ENCODE peak calls at places on chromosomes 3 and 15, in nine cellular contexts. X is tibial artery; K is psoas muscle; A is PC-3; Q is right cardiac atrium; L is H9; B is CD8-positive, alpha-beta T cell; Z is heart right ventricle; R is aorta. N is an unnamed sample.
A peak's percentile ranks its signal among the peaks of the same experiment; 100 is the strongest.

GRCh38 chr3:212432-212831 is 15.9 kb downstream of the CHL1 start:
- DNase-seq in X (no peak), K (no peak), A (no peak), Q (no peak), L (no peak), B (no peak), Z (no peak), R (no peak), N (no peak)

GRCh38 chr15:92822216-92823144 is 77.6 kb upstream of the CHD2 start:
- DNase-seq in X (no peak), K (no peak), A (no peak), Q (no peak), L (no peak), B (no peak), Z (no peak), R (no peak), N (no peak)

GRCh38 chr3:76998555-76998954 is 41.3 kb upstream of the ROBO2 start:
- DNase-seq in X (no peak), K (no peak), A (no peak), Q (no peak), L (no peak), B (no peak), Z (no peak), R (no peak), N (no peak)

GRCh38 chr3:71690222-71690821 is 34.9 kb downstream of the EIF4E3 start:
- DNase-seq in X (no peak), K (no peak), A (no peak), Q (no peak), L (no peak), B (no peak), Z (no peak), R (no peak), N (no peak)

GRCh38 chr15:89362203-89363101 is 27.8 kb upstream of the POLG start:
- DNase-seq in X (no peak), K (no peak), A (no peak), Q (no peak), L (no peak), B (no peak), Z (no peak), R (no peak), N (no peak)

GRCh38 chr3:13657660-13658435 is 108.9 kb downstream of the FBLN2 start:
- DNase-seq in X (no peak), K (no peak), A (peak; percentile 81), Q (peak; percentile 83), L (peak; percentile 76), B (peak; percentile 68), Z (peak; percentile 34), R (peak; percentile 86), N (peak; percentile 18)

GRCh38 chr3:142656595-142656994 is 60.4 kb downstream of the PLS1 start:
- DNase-seq in X (no peak), K (no peak), A (no peak), Q (no peak), L (no peak), B (no peak), Z (no peak), R (no peak), N (no peak)

GRCh38 chr15:43134157-43134637 is 811 bp downstream of the TMEM62 start:
- DNase-seq in X (no peak), K (no peak), A (peak; percentile 25), Q (no peak), L (peak; percentile 37), B (no peak), Z (no peak), R (no peak), N (no peak)

GRCh38 chr3:146513386-146514051 is 30.9 kb downstream of the PLSCR1 start:
- DNase-seq in X (no peak), K (no peak), A (no peak), Q (no peak), L (no peak), B (no peak), Z (no peak), R (no peak), N (no peak)

GRCh38 chr3:43879166-43879565 is 188.4 kb downstream of the ABHD5 start:
- DNase-seq in X (no peak), K (no peak), A (peak; percentile 66), Q (no peak), L (peak; percentile 88), B (no peak), Z (no peak), R (peak; percentile 16), N (no peak)

GRCh38 chr3:71177375-71177774 is 406.2 kb downstream of the FOXP1 start:
- DNase-seq in X (no peak), K (no peak), A (no peak), Q (no peak), L (no peak), B (no peak), Z (no peak), R (no peak), N (no peak)

GRCh38 chr15:91651251-91651650 is 202.3 kb upstream of the SLCO3A1 start:
- DNase-seq in X (no peak), K (no peak), A (no peak), Q (no peak), L (no peak), B (no peak), Z (no peak), R (no peak), N (no peak)

GRCh38 chr15:89494941-89495637 is 1.3 kb downstream of the RHCG start:
- DNase-seq in X (no peak), K (no peak), A (peak; percentile 21), Q (no peak), L (peak; percentile 51), B (no peak), Z (no peak), R (no peak), N (no peak)

GRCh38 chr15:77031376-77032050 is 36.6 kb downstream of the PSTPIP1 start:
- DNase-seq in X (no peak), K (peak; percentile 41), A (no peak), Q (peak; percentile 56), L (peak; percentile 28), B (peak; percentile 42), Z (no peak), R (peak; percentile 74), N (no peak)

GRCh38 chr3:100020876-100021644 is 93.2 kb downstream of the FILIP1L start:
- DNase-seq in X (no peak), K (no peak), A (no peak), Q (no peak), L (no peak), B (no peak), Z (no peak), R (no peak), N (no peak)

GRCh38 chr15:90869601-90870353 is 1.4 kb downstream of the FURIN start:
- DNase-seq in X (peak; percentile 85), K (peak; percentile 84), A (peak; percentile 90), Q (peak; percentile 93), L (peak; percentile 84), B (peak; percentile 33), Z (peak; percentile 89), R (peak; percentile 89), N (peak; percentile 45)

GRCh38 chr15:29734917-29735572 is 87.2 kb downstream of the TJP1 start:
- DNase-seq in X (no peak), K (no peak), A (peak; percentile 77), Q (no peak), L (no peak), B (no peak), Z (no peak), R (no peak), N (no peak)

GRCh38 chr3:191792580-191792979 is 331.6 kb downstream of the PYDC2 start:
- DNase-seq in X (no peak), K (no peak), A (peak; percentile 8), Q (no peak), L (no peak), B (no peak), Z (no peak), R (no peak), N (no peak)

GRCh38 chr15:75350601-75351331 is 3.9 kb downstream of the NEIL1 start:
- DNase-seq in X (no peak), K (peak; percentile 38), A (no peak), Q (no peak), L (no peak), B (no peak), Z (no peak), R (no peak), N (no peak)
- H3K4me1 ChIP-seq in X (peaks cover 23% of the 10 kb centered on the region), K (peaks cover 8% of the 10 kb centered on the region), A (no peaks in the 10 kb centered on the region), Q (peaks cover 6% of the 10 kb centered on the region), L (no peaks in the 10 kb centered on the region), B (peaks cover 41% of the 10 kb centered on the region), Z (peaks cover 38% of the 10 kb centered on the region), R (no peaks in the 10 kb centered on the region), N (peaks cover 24% of the 10 kb centered on the region)

GRCh38 chr3:134362670-134363380 is 11.4 kb downstream of the AMOTL2 start:
- DNase-seq in X (no peak), K (no peak), A (no peak), Q (peak; percentile 57), L (no peak), B (no peak), Z (no peak), R (no peak), N (no peak)
- H3K4me1 ChIP-seq in X (peaks cover 98% of the 10 kb centered on the region), K (peaks cover 100% of the 10 kb centered on the region), A (peaks cover 58% of the 10 kb centered on the region), Q (peaks cover 60% of the 10 kb centered on the region), L (peaks cover 21% of the 10 kb centered on the region), B (peaks cover 20% of the 10 kb centered on the region), Z (peaks cover 82% of the 10 kb centered on the region), R (no peaks in the 10 kb centered on the region), N (peaks cover 23% of the 10 kb centered on the region)

GRCh38 chr3:177195941-177196472 is 1.3 kb downstream of the TBL1XR1 start:
- DNase-seq in X (no peak), K (no peak), A (peak; percentile 32), Q (no peak), L (no peak), B (peak; percentile 39), Z (peak; percentile 11), R (no peak), N (no peak)

GRCh38 chr3:177196473-177197040 is 725 bp downstream of the TBL1XR1 start:
- DNase-seq in X (peak; percentile 34), K (no peak), A (peak; percentile 20), Q (no peak), L (no peak), B (peak; percentile 47), Z (peak; percentile 37), R (no peak), N (peak; percentile 19)

GRCh38 chr3:177195242-177195940 is 1.9 kb downstream of the TBL1XR1 start:
- DNase-seq in X (no peak), K (no peak), A (peak; percentile 58), Q (no peak), L (no peak), B (no peak), Z (peak; percentile 50), R (no peak), N (no peak)

GRCh38 chr3:177197934-177198484 is 727 bp upstream of the TBL1XR1 start:
- DNase-seq in X (no peak), K (no peak), A (no peak), Q (no peak), L (no peak), B (no peak), Z (no peak), R (no peak), N (no peak)

GRCh38 chr3:177197041-177197933 is at the start of gene TBL1XR1:
- DNase-seq in X (peak; percentile 92), K (peak; percentile 96), A (peak; percentile 91), Q (peak; percentile 96), L (peak; percentile 87), B (peak; percentile 86), Z (peak; percentile 94), R (peak; percentile 96), N (peak; percentile 80)
- H3K4me1 ChIP-seq in X (peaks cover 28% of the 10 kb centered on the region), K (peaks cover 19% of the 10 kb centered on the region), A (peaks cover 31% of the 10 kb centered on the region), Q (no peaks in the 10 kb centered on the region), L (peaks cover 9% of the 10 kb centered on the region), B (peaks cover 56% of the 10 kb centered on the region), Z (peaks cover 65% of the 10 kb centered on the region), R (no peaks in the 10 kb centered on the region), N (peaks cover 25% of the 10 kb centered on the region)

GRCh38 chr3:126946387-126946786 is 36.5 kb upstream of the PLXNA1 start:
- DNase-seq in X (no peak), K (no peak), A (no peak), Q (no peak), L (no peak), B (no peak), Z (no peak), R (peak; percentile 54), N (no peak)
- H3K4me1 ChIP-seq in X (no peaks in the 10 kb centered on the region), K (peaks cover 5% of the 10 kb centered on the region), A (no peaks in the 10 kb centered on the region), Q (no peaks in the 10 kb centered on the region), L (no peaks in the 10 kb centered on the region), B (no peaks in the 10 kb centered on the region), Z (peaks cover 20% of the 10 kb centered on the region), R (no peaks in the 10 kb centered on the region), N (no peaks in the 10 kb centered on the region)

N was measured in effector memory CD4-positive, alpha-beta T cell.